ENCODE peak calls at places on chromosomes 2 and 18, in five cellular contexts. One of them, this sample, is unnamed.

GRCh38 chr18:24003903-24004640 is 10.5 kb upstream of the TTC39C start:
- DNase-seq in CD8-positive, alpha-beta T cell: no peak
- DNase-seq in activated T-helper 1 cell treated with Interleukin-2 at 50 U/mL for 16 hours: no peak
- DNase-seq in astrocyte of the spinal cord: no peak
- DNase-seq in colonic mucosa: no peak
- DNase-seq in this sample: no peak

GRCh38 chr2:15705310-15705709 is 113.6 kb downstream of the DDX1 start:
- DNase-seq in activated T-helper 1 cell treated with Interleukin-2 at 50 U/mL for 16 hours: no peak
- DNase-seq in CD8-positive, alpha-beta T cell: no peak
- DNase-seq in astrocyte of the spinal cord: no peak
- DNase-seq in colonic mucosa: no peak
- DNase-seq in this sample: no peak

GRCh38 chr2:99881901-99882591 is 260.3 kb downstream of the AFF3 start:
- DNase-seq in CD8-positive, alpha-beta T cell: no peak
- DNase-seq in colonic mucosa: no peak
- DNase-seq in activated T-helper 1 cell treated with Interleukin-2 at 50 U/mL for 16 hours: no peak
- DNase-seq in astrocyte of the spinal cord: peak; percentile 88
- DNase-seq in this sample: no peak

GRCh38 chr2:47250576-47251403 is 95.7 kb upstream of the STPG4 start:
- DNase-seq in astrocyte of the spinal cord: no peak
- DNase-seq in activated T-helper 1 cell treated with Interleukin-2 at 50 U/mL for 16 hours: no peak
- DNase-seq in CD8-positive, alpha-beta T cell: no peak
- DNase-seq in colonic mucosa: no peak
- DNase-seq in this sample: no peak

GRCh38 chr2:169702979-169703378 is 8.7 kb downstream of the PHOSPHO2 start:
- DNase-seq in colonic mucosa: no peak
- DNase-seq in CD8-positive, alpha-beta T cell: no peak
- DNase-seq in activated T-helper 1 cell treated with Interleukin-2 at 50 U/mL for 16 hours: no peak
- DNase-seq in astrocyte of the spinal cord: no peak
- DNase-seq in this sample: no peak

GRCh38 chr2:241853651-241854341 is 4.9 kb downstream of the PDCD1 start:
- DNase-seq in activated T-helper 1 cell treated with Interleukin-2 at 50 U/mL for 16 hours: no peak
- DNase-seq in colonic mucosa: no peak
- DNase-seq in astrocyte of the spinal cord: peak; percentile 28
- DNase-seq in CD8-positive, alpha-beta T cell: no peak
- DNase-seq in this sample: no peak

GRCh38 chr18:66048404-66048803 is 297.6 kb downstream of the CDH7 start:
- DNase-seq in astrocyte of the spinal cord: peak; percentile 28
- DNase-seq in CD8-positive, alpha-beta T cell: no peak
- DNase-seq in activated T-helper 1 cell treated with Interleukin-2 at 50 U/mL for 16 hours: no peak
- DNase-seq in colonic mucosa: no peak
- DNase-seq in this sample: no peak

GRCh38 chr2:136085810-136086209 is 32.1 kb downstream of the CXCR4 start:
- DNase-seq in activated T-helper 1 cell treated with Interleukin-2 at 50 U/mL for 16 hours: no peak
- DNase-seq in CD8-positive, alpha-beta T cell: no peak
- DNase-seq in colonic mucosa: no peak
- DNase-seq in astrocyte of the spinal cord: no peak
- DNase-seq in this sample: no peak

GRCh38 chr18:11389281-11389680 is 220.1 kb upstream of the SLC35G4 start:
- DNase-seq in astrocyte of the spinal cord: no peak
- DNase-seq in activated T-helper 1 cell treated with Interleukin-2 at 50 U/mL for 16 hours: no peak
- DNase-seq in colonic mucosa: no peak
- DNase-seq in CD8-positive, alpha-beta T cell: no peak
- DNase-seq in this sample: no peak

GRCh38 chr2:88601302-88601701 is 26.0 kb downstream of the EIF2AK3 start:
- DNase-seq in astrocyte of the spinal cord: no peak
- DNase-seq in CD8-positive, alpha-beta T cell: no peak
- DNase-seq in colonic mucosa: no peak
- DNase-seq in activated T-helper 1 cell treated with Interleukin-2 at 50 U/mL for 16 hours: no peak
- DNase-seq in this sample: no peak

GRCh38 chr2:233065954-233066470 is 5.9 kb downstream of the INPP5D start:
- DNase-seq in astrocyte of the spinal cord: no peak
- DNase-seq in CD8-positive, alpha-beta T cell: no peak
- DNase-seq in colonic mucosa: no peak
- DNase-seq in activated T-helper 1 cell treated with Interleukin-2 at 50 U/mL for 16 hours: no peak
- DNase-seq in this sample: no peak

GRCh38 chr2:204691911-204692510 is 146.7 kb downstream of the PARD3B start:
- DNase-seq in CD8-positive, alpha-beta T cell: no peak
- DNase-seq in activated T-helper 1 cell treated with Interleukin-2 at 50 U/mL for 16 hours: no peak
- DNase-seq in colonic mucosa: peak; percentile 58
- DNase-seq in astrocyte of the spinal cord: peak; percentile 87
- DNase-seq in this sample: peak; percentile 42

GRCh38 chr2:25251032-25251460 is 82.7 kb upstream of the POMC start:
- DNase-seq in CD8-positive, alpha-beta T cell: no peak
- DNase-seq in colonic mucosa: no peak
- DNase-seq in activated T-helper 1 cell treated with Interleukin-2 at 50 U/mL for 16 hours: no peak
- DNase-seq in astrocyte of the spinal cord: no peak
- DNase-seq in this sample: no peak

GRCh38 chr2:19651466-19651865 is 250.3 kb downstream of the TTC32 start:
- DNase-seq in colonic mucosa: no peak
- DNase-seq in activated T-helper 1 cell treated with Interleukin-2 at 50 U/mL for 16 hours: no peak
- DNase-seq in CD8-positive, alpha-beta T cell: no peak
- DNase-seq in astrocyte of the spinal cord: peak; percentile 36
- DNase-seq in this sample: no peak

GRCh38 chr18:79422022-79422782 is 26.5 kb downstream of the NFATC1 start:
- DNase-seq in astrocyte of the spinal cord: peak; percentile 86
- DNase-seq in colonic mucosa: no peak
- DNase-seq in CD8-positive, alpha-beta T cell: no peak
- DNase-seq in activated T-helper 1 cell treated with Interleukin-2 at 50 U/mL for 16 hours: no peak
- DNase-seq in this sample: no peak

GRCh38 chr2:236360486-236360885 is 96.3 kb upstream of the ASB18 start:
- DNase-seq in CD8-positive, alpha-beta T cell: no peak
- DNase-seq in colonic mucosa: no peak
- DNase-seq in activated T-helper 1 cell treated with Interleukin-2 at 50 U/mL for 16 hours: no peak
- DNase-seq in astrocyte of the spinal cord: no peak
- DNase-seq in this sample: no peak

GRCh38 chr18:10010611-10011015 is 96.8 kb downstream of the VAPA start:
- DNase-seq in colonic mucosa: peak; percentile 45
- DNase-seq in activated T-helper 1 cell treated with Interleukin-2 at 50 U/mL for 16 hours: no peak
- DNase-seq in CD8-positive, alpha-beta T cell: no peak
- DNase-seq in astrocyte of the spinal cord: peak; percentile 84
- DNase-seq in this sample: no peak

GRCh38 chr2:18900691-18901113 is 311.3 kb upstream of the NT5C1B start:
- DNase-seq in astrocyte of the spinal cord: no peak
- DNase-seq in activated T-helper 1 cell treated with Interleukin-2 at 50 U/mL for 16 hours: no peak
- DNase-seq in colonic mucosa: no peak
- DNase-seq in CD8-positive, alpha-beta T cell: no peak
- DNase-seq in this sample: no peak

GRCh38 chr2:26325851-26326250 is 20.1 kb upstream of the SELENOI start:
- DNase-seq in colonic mucosa: no peak
- DNase-seq in activated T-helper 1 cell treated with Interleukin-2 at 50 U/mL for 16 hours: no peak
- DNase-seq in astrocyte of the spinal cord: peak; percentile 43
- DNase-seq in CD8-positive, alpha-beta T cell: no peak
- DNase-seq in this sample: no peak

GRCh38 chr2:239902749-239903201 is 122.4 kb downstream of the NDUFA10 start:
- DNase-seq in astrocyte of the spinal cord: no peak
- DNase-seq in colonic mucosa: no peak
- DNase-seq in CD8-positive, alpha-beta T cell: no peak
- DNase-seq in activated T-helper 1 cell treated with Interleukin-2 at 50 U/mL for 16 hours: no peak
- DNase-seq in this sample: peak; percentile 20

GRCh38 chr18:55086931-55087330 is 127.7 kb upstream of the CCDC68 start:
- DNase-seq in activated T-helper 1 cell treated with Interleukin-2 at 50 U/mL for 16 hours: no peak
- DNase-seq in astrocyte of the spinal cord: no peak
- DNase-seq in CD8-positive, alpha-beta T cell: no peak
- DNase-seq in colonic mucosa: no peak
- DNase-seq in this sample: no peak

GRCh38 chr2:166117491-166117890 is 10.3 kb downstream of the SCN1A start:
- DNase-seq in astrocyte of the spinal cord: no peak
- DNase-seq in activated T-helper 1 cell treated with Interleukin-2 at 50 U/mL for 16 hours: no peak
- DNase-seq in colonic mucosa: no peak
- DNase-seq in CD8-positive, alpha-beta T cell: no peak
- DNase-seq in this sample: no peak

GRCh38 chr2:232386740-232387450 is 8.3 kb downstream of the ALPP start:
- DNase-seq in activated T-helper 1 cell treated with Interleukin-2 at 50 U/mL for 16 hours: no peak
- DNase-seq in CD8-positive, alpha-beta T cell: no peak
- DNase-seq in colonic mucosa: no peak
- DNase-seq in astrocyte of the spinal cord: peak; percentile 20
- DNase-seq in this sample: no peak

GRCh38 chr18:10027031-10027430 is 113.2 kb downstream of the VAPA start:
- DNase-seq in colonic mucosa: no peak
- DNase-seq in astrocyte of the spinal cord: no peak
- DNase-seq in activated T-helper 1 cell treated with Interleukin-2 at 50 U/mL for 16 hours: no peak
- DNase-seq in CD8-positive, alpha-beta T cell: no peak
- DNase-seq in this sample: no peak

GRCh38 chr2:188326290-188326668 is 34.6 kb downstream of the GULP1 start:
- DNase-seq in astrocyte of the spinal cord: no peak
- DNase-seq in activated T-helper 1 cell treated with Interleukin-2 at 50 U/mL for 16 hours: no peak
- DNase-seq in colonic mucosa: no peak
- DNase-seq in CD8-positive, alpha-beta T cell: no peak
- DNase-seq in this sample: no peak

GRCh38 chr2:24787532-24787931 is 5.7 kb downstream of the PTRHD1 start:
- DNase-seq in astrocyte of the spinal cord: no peak
- DNase-seq in colonic mucosa: no peak
- DNase-seq in activated T-helper 1 cell treated with Interleukin-2 at 50 U/mL for 16 hours: no peak
- DNase-seq in CD8-positive, alpha-beta T cell: no peak
- DNase-seq in this sample: no peak

GRCh38 chr2:60565472-60565871 is 12.0 kb upstream of the BCL11A start:
- DNase-seq in activated T-helper 1 cell treated with Interleukin-2 at 50 U/mL for 16 hours: no peak
- DNase-seq in colonic mucosa: peak; percentile 44
- DNase-seq in astrocyte of the spinal cord: peak; percentile 38
- DNase-seq in CD8-positive, alpha-beta T cell: no peak
- DNase-seq in this sample: no peak

GRCh38 chr2:23609254-23609653 is 224.3 kb downstream of the KLHL29 start:
- DNase-seq in CD8-positive, alpha-beta T cell: no peak
- DNase-seq in colonic mucosa: no peak
- DNase-seq in activated T-helper 1 cell treated with Interleukin-2 at 50 U/mL for 16 hours: no peak
- DNase-seq in astrocyte of the spinal cord: no peak
- DNase-seq in this sample: no peak

GRCh38 chr2:205245001-205245400 is 437.3 kb upstream of the NRP2 start:
- DNase-seq in activated T-helper 1 cell treated with Interleukin-2 at 50 U/mL for 16 hours: no peak
- DNase-seq in colonic mucosa: no peak
- DNase-seq in astrocyte of the spinal cord: no peak
- DNase-seq in CD8-positive, alpha-beta T cell: no peak
- DNase-seq in this sample: no peak

GRCh38 chr2:120858361-120858760 is 122.7 kb downstream of the GLI2 start:
- DNase-seq in activated T-helper 1 cell treated with Interleukin-2 at 50 U/mL for 16 hours: no peak
- DNase-seq in astrocyte of the spinal cord: no peak
- DNase-seq in CD8-positive, alpha-beta T cell: no peak
- DNase-seq in colonic mucosa: no peak
- DNase-seq in this sample: no peak

GRCh38 chr18:77127769-77128671 is 4.6 kb downstream of the MBP start:
- DNase-seq in activated T-helper 1 cell treated with Interleukin-2 at 50 U/mL for 16 hours: no peak
- DNase-seq in CD8-positive, alpha-beta T cell: peak; percentile 25
- DNase-seq in colonic mucosa: peak; percentile 81
- DNase-seq in astrocyte of the spinal cord: peak; percentile 94
- DNase-seq in this sample: no peak

GRCh38 chr2:203636896-203637818 is 69.3 kb upstream of the CD28 start:
- DNase-seq in astrocyte of the spinal cord: peak; percentile 24
- DNase-seq in activated T-helper 1 cell treated with Interleukin-2 at 50 U/mL for 16 hours: no peak
- DNase-seq in CD8-positive, alpha-beta T cell: no peak
- DNase-seq in colonic mucosa: peak; percentile 38
- DNase-seq in this sample: no peak

GRCh38 chr2:119290859-119291587 is 67.4 kb downstream of the STEAP3 start:
- DNase-seq in activated T-helper 1 cell treated with Interleukin-2 at 50 U/mL for 16 hours: peak; percentile 45
- DNase-seq in astrocyte of the spinal cord: peak; percentile 32
- DNase-seq in colonic mucosa: peak; percentile 69
- DNase-seq in CD8-positive, alpha-beta T cell: peak; percentile 61
- DNase-seq in this sample: peak; percentile 56

GRCh38 chr2:197137234-197137633 is 173.3 kb downstream of the ANKRD44 start:
- DNase-seq in CD8-positive, alpha-beta T cell: no peak
- DNase-seq in activated T-helper 1 cell treated with Interleukin-2 at 50 U/mL for 16 hours: no peak
- DNase-seq in colonic mucosa: no peak
- DNase-seq in astrocyte of the spinal cord: peak; percentile 65
- DNase-seq in this sample: no peak

GRCh38 chr2:121635371-121635770 is 13.9 kb downstream of the CLASP1 start:
- DNase-seq in activated T-helper 1 cell treated with Interleukin-2 at 50 U/mL for 16 hours: no peak
- DNase-seq in CD8-positive, alpha-beta T cell: no peak
- DNase-seq in astrocyte of the spinal cord: no peak
- DNase-seq in colonic mucosa: no peak
- DNase-seq in this sample: no peak

GRCh38 chr2:24771099-24771498 is 22.1 kb downstream of the PTRHD1 start:
- DNase-seq in CD8-positive, alpha-beta T cell: no peak
- DNase-seq in activated T-helper 1 cell treated with Interleukin-2 at 50 U/mL for 16 hours: no peak
- DNase-seq in astrocyte of the spinal cord: no peak
- DNase-seq in colonic mucosa: no peak
- DNase-seq in this sample: no peak